ENCODE peak calls at places on chromosome 5, in four cellular contexts. H is GM19239, G is non-pigmented ciliary epithelial cell, J is nucleus accumbens. D is an unnamed sample.

GRCh38 chr5:112511920-112512319 is 92.8 kb upstream of the EPB41L4A start:
- DNase-seq in G (no peak), H (no peak), J (no peak), D (no peak)

GRCh38 chr5:170105643-170106611 is at the start of gene FOXI1:
- DNase-seq in J (no peak), H (no peak), G (no peak), D (no peak)

GRCh38 chr5:3114467-3114866 is 363.0 kb upstream of the IRX2 start:
- DNase-seq in H (no peak), G (no peak), J (no peak), D (no peak)

GRCh38 chr5:139413963-139414362 is 10.1 kb upstream of the SPATA24 start:
- DNase-seq in H (no peak), G (no peak), J (no peak), D (no peak)

GRCh38 chr5:132425975-132426524 is 56.5 kb downstream of the SLC22A5 start:
- DNase-seq in G (no peak), H (no peak), J (no peak), D (no peak)

GRCh38 chr5:177189416-177189815 is 55.8 kb downstream of the NSD1 start:
- DNase-seq in H (no peak), G (no peak), J (no peak), D (no peak)

GRCh38 chr5:108769352-108769751 is 21.7 kb downstream of the FER start:
- DNase-seq in H (no peak), J (no peak), G (no peak), D (no peak)

GRCh38 chr5:99104538-99105132 is 175.8 kb upstream of the CHD1 start:
- DNase-seq in J (no peak), H (peak), G (peak), D (no peak)

GRCh38 chr5:95861858-95862561 is 39.5 kb upstream of the GLRX start:
- DNase-seq in H (no peak), G (no peak), J (no peak), D (no peak)

GRCh38 chr5:142960309-142960696 is 190.1 kb downstream of the ARHGAP26 start:
- DNase-seq in J (no peak), H (no peak), G (peak), D (no peak)

GRCh38 chr5:172410839-172411238 is 43.5 kb downstream of the SH3PXD2B start:
- DNase-seq in H (no peak), G (no peak), J (no peak), D (no peak)

GRCh38 chr5:124162782-124163532 is 583.5 kb downstream of the ZNF608 start:
- DNase-seq in G (no peak), J (peak), H (no peak), D (no peak)

GRCh38 chr5:11912-12311 is 80.1 kb upstream of the PLEKHG4B start:
- DNase-seq in H (no peak), G (no peak), J (no peak), D (no peak)

GRCh38 chr5:137374110-137374853 is 124.8 kb downstream of the SPOCK1 start:
- DNase-seq in G (no peak), H (no peak), J (no peak), D (no peak)

GRCh38 chr5:131230406-131230805 is 33.4 kb upstream of the CDC42SE2 start:
- DNase-seq in J (no peak), H (no peak), G (no peak), D (no peak)

GRCh38 chr5:126195410-126196100 is 227.7 kb upstream of the GRAMD2B start:
- DNase-seq in H (no peak), G (no peak), J (no peak), D (no peak)

GRCh38 chr5:172875372-172876279 is 41.6 kb downstream of the ERGIC1 start:
- DNase-seq in J (no peak), G (no peak), H (no peak), D (no peak)

GRCh38 chr5:1467341-1468246 is 22.4 kb upstream of the SLC6A3 start:
- DNase-seq in H (no peak), J (no peak), G (no peak), D (no peak)